ENCODE peak calls at places on chromosomes 13 and 19, in four cellular contexts. U, C, L and R are unnamed samples.

GRCh38 chr13:30038884-30039283 is 188.5 kb upstream of the UBL3 start:
- DNase-seq in C (no peak), L (no peak), U (no peak), R (no peak)

GRCh38 chr19:58229255-58229639 is 533 bp downstream of the ZNF544 start:
- DNase-seq in C (peak), L (peak), U (peak), R (no peak)

GRCh38 chr19:43782689-43783231 is 2.0 kb upstream of the KCNN4 start:
- DNase-seq in L (no peak), U (no peak), C (peak), R (no peak)

GRCh38 chr19:532578-533484 is 1.3 kb downstream of the CDC34 start:
- DNase-seq in L (peak), U (peak), C (peak), R (no peak)

GRCh38 chr13:67048084-67048792 is 181.9 kb downstream of the PCDH9 start:
- DNase-seq in C (no peak), L (no peak), U (no peak), R (no peak)

GRCh38 chr13:84645196-84646071 is 763.2 kb upstream of the SLITRK1 start:
- DNase-seq in C (no peak), U (no peak), L (no peak), R (no peak)

GRCh38 chr19:55156202-55157063 is 1.1 kb downstream of the TNNI3 start:
- DNase-seq in L (peak), C (peak), U (peak), R (no peak)

GRCh38 chr19:42057856-42058255 is 12.2 kb downstream of the GRIK5 start:
- DNase-seq in L (no peak), U (no peak), C (no peak), R (no peak)

GRCh38 chr13:98475521-98475920 is 101.4 kb downstream of the STK24 start:
- DNase-seq in L (no peak), C (peak), U (peak), R (no peak)

GRCh38 chr13:67071918-67072598 is 158.1 kb downstream of the PCDH9 start:
- DNase-seq in C (no peak), U (no peak), L (no peak), R (no peak)

GRCh38 chr19:8611890-8612806 is 1.6 kb upstream of the ADAMTS10 start:
- DNase-seq in U (peak), C (no peak), L (no peak), R (no peak)

GRCh38 chr19:55179570-55180484 is at the start of gene SYT5:
- DNase-seq in C (peak), U (peak), L (no peak), R (no peak)

GRCh38 chr13:19601749-19602725 is 31.4 kb upstream of the MPHOSPH8 start:
- DNase-seq in U (peak), C (peak), L (peak), R (no peak)

GRCh38 chr19:271856-272255 is 19.3 kb downstream of the PLPP2 start:
- DNase-seq in L (no peak), C (no peak), U (no peak), R (no peak)

GRCh38 chr19:6103217-6103644 is 7.1 kb downstream of the RFX2 start:
- DNase-seq in L (no peak), C (no peak), U (no peak), R (no peak)

GRCh38 chr13:97392020-97392419 is 41.9 kb upstream of the RAP2A start:
- DNase-seq in C (no peak), U (no peak), L (no peak), R (no peak)
- TF ChIP-seq CBFB in C (no peak), U (no peak), L (no peak), R (no peak)

DNA sequence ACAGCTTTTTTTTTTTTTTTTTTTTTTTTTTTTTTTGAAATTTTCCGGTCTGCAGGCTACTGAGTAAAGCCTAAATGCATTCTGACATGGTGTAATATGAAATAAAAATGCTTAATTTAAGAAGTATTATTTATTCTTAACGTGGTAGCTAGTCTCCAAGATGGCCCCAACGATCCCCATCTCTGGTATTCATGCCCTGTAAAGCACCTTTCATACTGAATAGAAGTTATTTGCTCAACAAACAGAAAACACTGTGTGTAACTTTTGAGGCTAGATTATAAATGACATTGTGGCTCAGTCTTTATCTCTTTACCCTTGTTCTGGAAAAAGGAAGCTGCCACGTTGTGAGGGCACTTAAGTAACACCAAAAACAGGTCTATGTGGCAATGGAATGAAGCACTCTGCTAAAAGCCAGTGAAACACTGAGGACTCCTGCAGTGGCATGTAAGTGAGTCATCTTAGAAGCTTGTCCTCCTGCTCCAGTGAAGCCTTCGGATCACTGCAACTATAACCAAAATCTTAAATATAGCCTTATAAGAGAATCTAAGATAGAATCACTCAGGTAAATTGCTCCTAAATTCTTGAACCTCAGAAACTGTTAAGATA is 128.7 kb downstream of the UGGT2 start:
- DNase-seq in L (peak), U (no peak), C (no peak), R (no peak)
- TF ChIP-seq CBFB in L (no peak), U (no peak), C (no peak), R (no peak)

GRCh38 chr19:10356431-10356830 is 17.0 kb upstream of the ICAM3 start:
- DNase-seq in C (no peak), U (no peak), L (no peak), R (no peak)

GRCh38 chr19:10353793-10354391 is 14.5 kb upstream of the ICAM3 start:
- DNase-seq in U (peak), L (no peak), C (peak), R (no peak)

GRCh38 chr19:10352764-10353671 is 13.6 kb upstream of the ICAM3 start:
- DNase-seq in L (no peak), U (peak), C (peak), R (no peak)
- TF ChIP-seq CBFB in L (no peak), U (no peak), C (no peak), R (no peak)

DNA sequence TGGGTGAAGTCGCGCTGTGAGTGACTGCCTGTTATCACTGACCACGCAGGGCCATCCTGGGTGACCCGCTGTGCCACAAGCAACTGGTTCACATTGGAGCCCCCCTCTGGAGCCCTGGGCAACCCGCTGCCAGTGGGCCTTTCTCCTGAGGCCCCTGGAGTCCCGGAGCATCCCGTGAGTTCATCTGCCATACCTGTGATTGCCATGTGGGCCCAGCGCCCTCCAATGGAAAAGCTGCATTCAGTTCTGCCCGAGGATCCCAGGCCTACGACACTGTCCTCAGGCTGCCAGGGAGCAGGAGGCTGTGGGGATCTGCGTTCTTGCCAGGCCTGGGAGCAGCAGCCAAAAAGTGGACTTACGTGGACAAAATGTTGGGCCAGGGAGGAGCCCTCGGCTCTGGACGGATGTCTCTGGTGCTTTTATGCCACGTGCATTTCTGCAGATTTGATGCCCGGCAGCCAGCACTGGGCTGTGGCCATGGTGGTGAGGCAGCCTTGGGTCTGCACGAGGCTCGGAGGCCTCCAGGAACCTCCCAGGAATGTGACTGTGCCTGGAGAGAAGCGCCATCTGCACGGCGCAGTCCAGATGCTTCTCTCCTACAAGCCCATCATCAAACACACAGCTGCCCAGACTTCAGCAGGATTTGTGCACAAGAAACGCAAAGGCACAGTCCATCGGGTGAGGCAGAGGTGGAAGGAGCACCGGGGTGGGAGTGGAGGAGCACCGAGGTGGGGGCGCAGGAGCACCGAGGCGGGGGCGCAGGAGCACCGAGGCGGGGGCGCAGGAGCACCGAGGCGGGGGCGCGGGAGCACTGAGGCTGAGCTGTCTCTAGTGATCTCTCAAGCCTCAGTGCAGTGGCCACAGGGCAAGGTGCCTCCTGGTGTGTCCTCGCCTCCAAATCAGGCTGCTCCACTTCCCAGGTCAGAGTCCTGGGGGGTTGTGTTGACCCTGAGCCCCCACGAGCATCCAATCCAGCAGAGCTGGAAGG is 44.0 kb downstream of the C13orf46 start:
- DNase-seq in U (peak), L (no peak), C (no peak), R (no peak)
- TF ChIP-seq CBFB in U (no peak), L (no peak), C (no peak), R (no peak)

GRCh38 chr19:1585243-1585580 is 7.5 kb downstream of the MBD3 start:
- DNase-seq in C (no peak), L (no peak), U (no peak), R (no peak)
- TF ChIP-seq CBFB in C (no peak), L (no peak), U (no peak), R (no peak)

DNA sequence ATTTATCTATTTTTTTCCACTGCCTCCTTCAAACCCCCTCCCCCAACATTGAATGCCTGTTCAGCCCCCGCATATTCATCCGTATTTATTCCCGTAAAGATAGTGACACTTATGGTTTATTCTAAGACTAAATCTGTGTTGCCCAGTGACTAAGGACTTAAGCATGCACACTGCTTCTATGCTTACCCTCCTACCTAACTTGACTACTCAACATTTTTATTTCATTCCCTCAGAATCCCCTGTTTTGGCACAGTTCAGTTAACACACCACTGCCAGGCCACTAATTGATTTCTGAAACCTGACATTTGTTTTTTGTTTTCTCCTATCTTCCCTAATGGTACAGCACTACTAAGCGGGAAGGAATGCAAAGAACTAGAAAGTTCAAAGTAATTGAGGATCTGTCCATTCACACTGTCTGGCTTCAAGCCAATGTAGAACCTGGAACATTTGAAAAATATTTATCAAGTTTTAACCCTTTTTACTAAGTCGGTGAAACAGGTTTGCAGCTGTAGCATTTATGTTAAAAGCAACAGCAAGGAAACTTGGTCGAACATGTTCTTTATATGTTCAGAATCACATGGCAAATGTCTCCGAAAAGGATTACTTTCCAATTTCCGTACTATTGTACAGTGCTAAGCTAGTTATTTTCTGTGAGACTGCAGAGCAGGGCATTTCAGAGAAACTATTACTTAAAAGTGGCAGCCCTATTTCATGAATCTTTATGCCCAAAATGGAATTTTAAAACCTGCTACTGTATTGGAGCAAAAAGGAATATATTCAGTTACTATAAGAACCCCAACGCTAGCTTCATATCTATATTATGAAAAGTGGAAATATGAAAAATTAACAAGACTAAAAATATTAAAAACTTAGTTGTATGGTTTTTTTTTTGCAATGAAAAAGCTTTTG is 2.5 kb upstream of the KLF5 start:
- DNase-seq in L (peak), C (no peak), U (no peak), R (no peak)
- TF ChIP-seq CBFB in L (no peak), C (no peak), U (no peak), R (no peak)